ENCODE peak calls at places on chromosomes 13 and 19, in five cellular contexts. One of them, this sample, is unnamed. For H3K9me3, the result is how much of the 10 kb centered on the place peaks cover.

GRCh38 chr13:30065181-30065580 is 214.8 kb upstream of the UBL3 start:
- DNase-seq in tibial nerve: no peak
- DNase-seq in stomach: no peak
- DNase-seq in A549: no peak
- DNase-seq in sigmoid colon: no peak
- DNase-seq in this sample: no peak

GRCh38 chr19:36009220-36009619 is 607 bp upstream of the SYNE4 start:
- DNase-seq in sigmoid colon: peak
- DNase-seq in A549: peak
- DNase-seq in stomach: peak
- DNase-seq in tibial nerve: peak
- DNase-seq in this sample: peak

GRCh38 chr13:100491164-100491847 is 97.3 kb downstream of the GGACT start:
- DNase-seq in A549: no peak
- DNase-seq in stomach: no peak
- DNase-seq in tibial nerve: peak
- DNase-seq in sigmoid colon: peak
- DNase-seq in this sample: peak

GRCh38 chr13:101325423-101325822 is 90.9 kb downstream of the NALCN start:
- DNase-seq in tibial nerve: no peak
- DNase-seq in sigmoid colon: no peak
- DNase-seq in A549: no peak
- DNase-seq in stomach: no peak
- DNase-seq in this sample: no peak

GRCh38 chr19:4337906-4338440 is 654 bp downstream of the STAP2 start:
- DNase-seq in stomach: peak
- DNase-seq in sigmoid colon: no peak
- DNase-seq in tibial nerve: no peak
- DNase-seq in A549: no peak
- DNase-seq in this sample: no peak

GRCh38 chr13:37381502-37381901 is 217.1 kb downstream of the POSTN start:
- DNase-seq in tibial nerve: no peak
- DNase-seq in stomach: no peak
- DNase-seq in A549: no peak
- DNase-seq in sigmoid colon: no peak
- DNase-seq in this sample: no peak

GRCh38 chr19:50478901-50479715 is 2.5 kb upstream of the GARIN5A start:
- DNase-seq in sigmoid colon: no peak
- DNase-seq in tibial nerve: no peak
- DNase-seq in A549: peak
- DNase-seq in stomach: no peak
- DNase-seq in this sample: no peak

GRCh38 chr19:55753401-55753800 is 5.5 kb upstream of the RFPL4A start:
- DNase-seq in stomach: peak
- DNase-seq in tibial nerve: no peak
- DNase-seq in sigmoid colon: no peak
- DNase-seq in A549: no peak
- DNase-seq in this sample: no peak

GRCh38 chr19:7670150-7670784 is 1.4 kb downstream of the RETN start:
- DNase-seq in tibial nerve: no peak
- DNase-seq in sigmoid colon: no peak
- DNase-seq in A549: no peak
- DNase-seq in stomach: no peak
- DNase-seq in this sample: no peak

GRCh38 chr13:31965361-31966066 is 66.1 kb upstream of the FRY start:
- DNase-seq in stomach: no peak
- DNase-seq in tibial nerve: no peak
- DNase-seq in A549: no peak
- DNase-seq in sigmoid colon: no peak
- DNase-seq in this sample: no peak

GRCh38 chr19:19170053-19170945 is at the start of gene MEF2B:
- DNase-seq in stomach: peak
- DNase-seq in tibial nerve: peak
- DNase-seq in A549: no peak
- DNase-seq in sigmoid colon: no peak
- DNase-seq in this sample: peak

GRCh38 chr19:42683917-42684513 is 56.3 kb downstream of the PSG3 start:
- DNase-seq in A549: peak
- DNase-seq in stomach: no peak
- DNase-seq in sigmoid colon: no peak
- DNase-seq in tibial nerve: no peak
- DNase-seq in this sample: no peak

GRCh38 chr19:34096020-34096915 is 76.0 kb upstream of the LSM14A start:
- DNase-seq in tibial nerve: no peak
- DNase-seq in sigmoid colon: no peak
- DNase-seq in A549: peak
- DNase-seq in stomach: no peak
- DNase-seq in this sample: no peak

GRCh38 chr13:60944016-60944415 is 471.6 kb downstream of the PCDH20 start:
- DNase-seq in stomach: no peak
- DNase-seq in A549: no peak
- DNase-seq in tibial nerve: no peak
- DNase-seq in sigmoid colon: no peak
- DNase-seq in this sample: no peak

GRCh38 chr19:51127755-51128154 is 3.0 kb downstream of the SIGLEC9 start:
- DNase-seq in stomach: no peak
- DNase-seq in A549: no peak
- DNase-seq in sigmoid colon: peak
- DNase-seq in tibial nerve: no peak
- DNase-seq in this sample: no peak

GRCh38 chr19:16326401-16327130 is 1.9 kb downstream of the KLF2 start:
- DNase-seq in A549: no peak
- DNase-seq in stomach: no peak
- DNase-seq in sigmoid colon: no peak
- DNase-seq in tibial nerve: no peak
- DNase-seq in this sample: peak

GRCh38 chr19:18320865-18321728 is 1.8 kb downstream of the LSM4 start:
- DNase-seq in A549: no peak
- DNase-seq in stomach: peak
- DNase-seq in tibial nerve: no peak
- DNase-seq in sigmoid colon: no peak
- DNase-seq in this sample: no peak

GRCh38 chr19:35404879-35405622 is 34.2 kb downstream of the GPR42 start:
- DNase-seq in tibial nerve: no peak
- DNase-seq in sigmoid colon: no peak
- DNase-seq in A549: peak
- DNase-seq in stomach: peak
- DNase-seq in this sample: peak

GRCh38 chr13:43284162-43284561 is 260.8 kb downstream of the DNAJC15 start:
- DNase-seq in A549: no peak
- DNase-seq in stomach: no peak
- DNase-seq in tibial nerve: no peak
- DNase-seq in sigmoid colon: no peak
- DNase-seq in this sample: no peak

GRCh38 chr19:4113398-4114088 is 10.4 kb downstream of the MAP2K2 start:
- DNase-seq in stomach: no peak
- DNase-seq in tibial nerve: no peak
- DNase-seq in A549: no peak
- DNase-seq in sigmoid colon: no peak
- DNase-seq in this sample: no peak

GRCh38 chr13:87671824-87672603 is 843 bp downstream of the SLITRK5 start:
- DNase-seq in tibial nerve: no peak
- DNase-seq in stomach: no peak
- DNase-seq in sigmoid colon: no peak
- DNase-seq in A549: no peak
- DNase-seq in this sample: no peak

GRCh38 chr19:38975214-38975860 is at the start of gene FBXO17:
- DNase-seq in A549: peak
- DNase-seq in stomach: peak
- DNase-seq in tibial nerve: peak
- DNase-seq in sigmoid colon: peak
- DNase-seq in this sample: peak

GRCh38 chr19:43983912-43984686 is at the start of gene ZNF155:
- DNase-seq in stomach: peak
- DNase-seq in tibial nerve: peak
- DNase-seq in A549: peak
- DNase-seq in sigmoid colon: peak
- DNase-seq in this sample: peak

GRCh38 chr13:42181381-42181953 is 90.5 kb upstream of the AKAP11 start:
- DNase-seq in sigmoid colon: peak
- DNase-seq in A549: no peak
- DNase-seq in stomach: no peak
- DNase-seq in tibial nerve: no peak
- DNase-seq in this sample: no peak

GRCh38 chr13:35771898-35772297 is 295.4 kb upstream of the MAB21L1 start:
- DNase-seq in tibial nerve: no peak
- DNase-seq in sigmoid colon: no peak
- DNase-seq in stomach: no peak
- DNase-seq in A549: no peak
- DNase-seq in this sample: no peak

GRCh38 chr19:22427587-22428298 is 5.6 kb upstream of the ZNF98 start:
- DNase-seq in A549: no peak
- DNase-seq in stomach: no peak
- DNase-seq in tibial nerve: no peak
- DNase-seq in sigmoid colon: no peak
- DNase-seq in this sample: no peak

GRCh38 chr13:95698047-95698749 is 21.3 kb downstream of the DNAJC3 start:
- DNase-seq in stomach: no peak
- DNase-seq in sigmoid colon: no peak
- DNase-seq in A549: no peak
- DNase-seq in tibial nerve: no peak
- DNase-seq in this sample: no peak

GRCh38 chr19:9149976-9150375 is 9.8 kb downstream of the ZNF317 start:
- DNase-seq in A549: no peak
- DNase-seq in tibial nerve: no peak
- DNase-seq in stomach: no peak
- DNase-seq in sigmoid colon: no peak
- DNase-seq in this sample: no peak
- H3K9me3 ChIP-seq in A549: half or more
- H3K9me3 ChIP-seq in tibial nerve: half or more
- H3K9me3 ChIP-seq in stomach: under half
- H3K9me3 ChIP-seq in sigmoid colon: under half
- H3K9me3 ChIP-seq in this sample: under half

GRCh38 chr13:105033999-105034398 is 1501.5 kb downstream of the EFNB2 start:
- DNase-seq in stomach: no peak
- DNase-seq in tibial nerve: no peak
- DNase-seq in A549: no peak
- DNase-seq in sigmoid colon: no peak
- DNase-seq in this sample: no peak
- H3K27ac ChIP-seq in stomach: no peak
- H3K27ac ChIP-seq in tibial nerve: no peak
- H3K27ac ChIP-seq in A549: no peak
- H3K27ac ChIP-seq in sigmoid colon: no peak
- H3K27ac ChIP-seq in this sample: no peak

GRCh38 chr13:51271528-51272070 is 49.4 kb downstream of the FAM124A start:
- DNase-seq in sigmoid colon: no peak
- DNase-seq in stomach: no peak
- DNase-seq in A549: no peak
- DNase-seq in tibial nerve: no peak
- DNase-seq in this sample: no peak
- TF ChIP-seq EP300 in sigmoid colon: no peak
- TF ChIP-seq EP300 in stomach: no peak
- TF ChIP-seq EP300 in A549: no peak
- TF ChIP-seq EP300 in tibial nerve: peak
- TF ChIP-seq EP300 in this sample: no peak

GRCh38 chr13:40875583-40875982 is 86.2 kb downstream of the SLC25A15 start:
- DNase-seq in A549: no peak
- DNase-seq in sigmoid colon: no peak
- DNase-seq in stomach: no peak
- DNase-seq in tibial nerve: no peak
- DNase-seq in this sample: no peak

GRCh38 chr13:40875048-40875447 is 85.6 kb downstream of the SLC25A15 start:
- DNase-seq in stomach: no peak
- DNase-seq in A549: no peak
- DNase-seq in tibial nerve: no peak
- DNase-seq in sigmoid colon: no peak
- DNase-seq in this sample: no peak

GRCh38 chr13:40874138-40874776 is 84.8 kb downstream of the SLC25A15 start:
- DNase-seq in A549: no peak
- DNase-seq in sigmoid colon: no peak
- DNase-seq in tibial nerve: no peak
- DNase-seq in stomach: no peak
- DNase-seq in this sample: no peak

GRCh38 chr13:40878321-40878720 is 88.9 kb downstream of the SLC25A15 start:
- DNase-seq in stomach: no peak
- DNase-seq in sigmoid colon: no peak
- DNase-seq in A549: no peak
- DNase-seq in tibial nerve: no peak
- DNase-seq in this sample: no peak

DNA sequence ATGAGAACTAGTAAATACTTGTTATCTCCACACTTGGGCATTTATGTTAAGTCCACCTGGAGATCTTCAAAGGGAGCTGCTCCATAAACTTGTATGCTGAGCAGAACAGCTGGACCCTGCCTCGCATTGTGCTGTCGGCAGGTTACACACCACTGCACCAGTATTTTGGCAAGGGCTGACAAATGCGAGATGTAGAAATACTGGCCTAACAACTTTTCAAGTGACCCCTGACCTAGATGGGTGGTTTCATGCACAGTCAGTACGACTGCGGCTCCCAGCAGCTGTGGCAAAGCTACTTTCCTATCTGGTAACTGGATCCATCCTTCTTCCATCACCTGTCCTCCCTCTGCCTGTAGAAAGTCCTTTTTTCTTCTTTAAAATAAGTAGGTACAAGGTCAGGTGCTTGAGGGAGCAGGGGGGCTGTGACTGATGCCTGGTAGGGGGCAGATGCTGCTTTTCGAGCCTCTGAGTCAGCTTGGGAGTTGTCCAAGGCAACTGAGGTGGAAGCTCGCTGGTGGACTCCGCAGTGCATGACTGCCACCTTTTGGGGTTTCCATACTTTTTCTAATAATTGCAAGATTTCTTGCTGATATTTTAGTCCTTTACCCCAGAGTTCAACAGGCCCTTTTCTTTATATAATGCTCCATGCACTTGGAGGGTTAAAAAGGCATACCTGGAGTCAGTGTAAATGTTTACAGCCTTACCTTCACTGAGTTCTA is 86.8 kb downstream of the SLC25A15 start:
- DNase-seq in sigmoid colon: no peak
- DNase-seq in stomach: no peak
- DNase-seq in A549: no peak
- DNase-seq in tibial nerve: no peak
- DNase-seq in this sample: no peak
- H3K9me3 ChIP-seq in sigmoid colon: under half
- H3K9me3 ChIP-seq in stomach: half or more
- H3K9me3 ChIP-seq in A549: under half
- H3K9me3 ChIP-seq in tibial nerve: half or more
- H3K9me3 ChIP-seq in this sample: under half